ENCODE peak calls at places on chromosome 4, in six cellular contexts. G is LHCN-M2; Z is activated naive CD4-positive, alpha-beta T cell; O is right cardiac atrium; K is esophagus muscularis mucosa; B is hypothalamus. H is an unnamed sample.

GRCh38 chr4:76704133-76704881 is 193.6 kb downstream of the SOWAHB start:
- DNase-seq in G (no peak), Z (no peak), O (no peak), K (no peak), B (no peak), H (no peak)

GRCh38 chr4:149634368-149634767 is 181.3 kb downstream of the IQCM start:
- DNase-seq in G (no peak), Z (no peak), O (no peak), K (no peak), B (no peak), H (no peak)

GRCh38 chr4:74547042-74547441 is 102.1 kb downstream of the AREG start:
- DNase-seq in G (no peak), Z (no peak), O (no peak), K (no peak), B (no peak), H (no peak)

GRCh38 chr4:41746025-41746439 is 2.5 kb downstream of the PHOX2B start:
- DNase-seq in G (no peak), Z (no peak), O (peak), K (no peak), B (no peak), H (no peak)

GRCh38 chr4:109801895-109802319 is at the start of gene CFI:
- DNase-seq in G (peak), Z (no peak), O (no peak), K (no peak), B (no peak), H (no peak)

GRCh38 chr4:88511236-88511635 is 12.3 kb downstream of the PYURF start:
- DNase-seq in G (no peak), Z (no peak), O (no peak), K (no peak), B (no peak), H (no peak)

GRCh38 chr4:8849266-8850073 is 22.2 kb downstream of the HMX1 start:
- DNase-seq in G (no peak), Z (no peak), O (no peak), K (no peak), B (no peak), H (peak)

GRCh38 chr4:136864580-136865185 is 667.6 kb downstream of the PCDH18 start:
- DNase-seq in G (peak), Z (no peak), O (no peak), K (no peak), B (no peak), H (no peak)

GRCh38 chr4:152921284-152921683 is 14.8 kb upstream of the FHDC1 start:
- DNase-seq in G (no peak), Z (no peak), O (no peak), K (no peak), B (no peak), H (no peak)

GRCh38 chr4:73613130-73613529 is 7.1 kb downstream of the RASSF6 start:
- DNase-seq in G (no peak), Z (no peak), O (no peak), K (no peak), B (no peak), H (no peak)

GRCh38 chr4:31051151-31051550 is 331.0 kb downstream of the PCDH7 start:
- DNase-seq in G (peak), Z (no peak), O (no peak), K (no peak), B (no peak), H (no peak)

GRCh38 chr4:2923141-2923551 is 40.1 kb downstream of the NOP14 start:
- DNase-seq in G (no peak), Z (no peak), O (no peak), K (no peak), B (no peak), H (peak)

GRCh38 chr4:15318621-15319348 is 109.0 kb upstream of the C1QTNF7 start:
- DNase-seq in G (no peak), Z (no peak), O (no peak), K (no peak), B (no peak), H (no peak)

GRCh38 chr4:18980516-18981233 is 959.1 kb upstream of the LCORL start:
- DNase-seq in G (no peak), Z (no peak), O (no peak), K (no peak), B (no peak), H (no peak)

GRCh38 chr4:57113870-57114269 is 3.7 kb upstream of the IGFBP7 start:
- DNase-seq in G (no peak), Z (no peak), O (no peak), K (no peak), B (no peak), H (no peak)

GRCh38 chr4:113209153-113209552 is 159.7 kb downstream of the ANK2 start:
- DNase-seq in G (no peak), Z (no peak), O (no peak), K (no peak), B (no peak), H (no peak)

GRCh38 chr4:3250438-3250955 is 1.5 kb downstream of the MSANTD1 start:
- DNase-seq in G (no peak), Z (no peak), O (no peak), K (no peak), B (no peak), H (no peak)

GRCh38 chr4:24701683-24702082 is 93.7 kb upstream of the SOD3 start:
- DNase-seq in G (no peak), Z (no peak), O (no peak), K (no peak), B (no peak), H (no peak)

GRCh38 chr4:845233-845835 is 19.4 kb upstream of the CPLX1 start:
- DNase-seq in G (peak), Z (no peak), O (peak), K (no peak), B (no peak), H (no peak)

GRCh38 chr4:173919196-173919595 is 364.3 kb downstream of the FBXO8 start:
- DNase-seq in G (no peak), Z (no peak), O (no peak), K (no peak), B (no peak), H (no peak)

GRCh38 chr4:6926681-6927478 is 17.3 kb downstream of the TBC1D14 start:
- DNase-seq in G (no peak), Z (peak), O (peak), K (no peak), B (no peak), H (peak)

GRCh38 chr4:169231647-169232262 is 39.0 kb downstream of the SH3RF1 start:
- DNase-seq in G (no peak), Z (no peak), O (no peak), K (peak), B (no peak), H (no peak)

GRCh38 chr4:2791518-2792395 is 1.1 kb upstream of the SH3BP2 start:
- DNase-seq in G (no peak), Z (no peak), O (peak), K (no peak), B (no peak), H (peak)

GRCh38 chr4:41658106-41658505 is 90.4 kb downstream of the PHOX2B start:
- DNase-seq in G (no peak), Z (no peak), O (no peak), K (no peak), B (no peak), H (no peak)

GRCh38 chr4:169899295-169899694 is 126.9 kb downstream of the MFAP3L start:
- DNase-seq in G (peak), Z (no peak), O (no peak), K (no peak), B (no peak), H (no peak)

GRCh38 chr4:80072607-80073361 is at the start of gene ANTXR2:
- DNase-seq in G (peak), Z (peak), O (peak), K (peak), B (peak), H (peak)

GRCh38 chr4:141571368-141571767 is 65.0 kb upstream of the IL15 start:
- DNase-seq in G (peak), Z (no peak), O (no peak), K (no peak), B (no peak), H (no peak)

GRCh38 chr4:137421796-137422195 is 110.5 kb downstream of the PCDH18 start:
- DNase-seq in G (peak), Z (no peak), O (no peak), K (no peak), B (no peak), H (no peak)

GRCh38 chr4:152247271-152247975 is 288.5 kb downstream of the FBXW7 start:
- DNase-seq in G (no peak), Z (no peak), O (peak), K (peak), B (no peak), H (no peak)

GRCh38 chr4:54784188-54784671 is 126.5 kb downstream of the KIT start:
- DNase-seq in G (peak), Z (no peak), O (peak), K (peak), B (peak), H (peak)

GRCh38 chr4:173189117-173189693 is 20.6 kb downstream of the GALNT7 start:
- DNase-seq in G (peak), Z (no peak), O (no peak), K (no peak), B (no peak), H (no peak)

GRCh38 chr4:41731569-41731968 is 17.0 kb downstream of the PHOX2B start:
- DNase-seq in G (no peak), Z (no peak), O (no peak), K (no peak), B (no peak), H (no peak)

GRCh38 chr4:478373-478772 is 20.6 kb downstream of the ZNF721 start:
- DNase-seq in G (peak), Z (no peak), O (no peak), K (no peak), B (no peak), H (no peak)

GRCh38 chr4:180768610-180769009 is 1474.6 kb upstream of the TENM3 start:
- DNase-seq in G (no peak), Z (no peak), O (no peak), K (no peak), B (no peak), H (no peak)

GRCh38 chr4:94758700-94759399 is 1.1 kb downstream of the BMPR1B start:
- DNase-seq in G (no peak), Z (no peak), O (no peak), K (no peak), B (no peak), H (no peak)

GRCh38 chr4:57206172-57206571 is 96.0 kb upstream of the IGFBP7 start:
- DNase-seq in G (no peak), Z (no peak), O (no peak), K (no peak), B (no peak), H (no peak)

H was measured in tibial artery.